ENCODE peak calls at places on chromosomes 5 and 9, in eight cellular contexts. Y is neuronal stem cell, I is MM.1S, K is tibial artery, L is esophagus squamous epithelium, G is IMR-90, Q is prostate gland, X is spleen. V is an unnamed sample.
A peak's percentile ranks its signal among the peaks of the same experiment; 100 is the strongest.

GRCh38 chr5:57805170-57805569 is 322.6 kb upstream of the ACTBL2 start:
- DNase-seq in Q (no peak), L (no peak), I (no peak), X (no peak), K (no peak), Y (no peak), G (no peak), V (no peak)

GRCh38 chr9:9783211-9783610 is 829.6 kb downstream of the PTPRD start:
- DNase-seq in Q (no peak), I (no peak), L (no peak), X (no peak), G (no peak), K (no peak), Y (no peak), V (no peak)

GRCh38 chr9:33289501-33289900 is 815 bp upstream of the NFX1 start:
- DNase-seq in X (peak; percentile 84), I (no peak), Q (no peak), L (no peak), K (peak; percentile 69), Y (no peak), G (no peak), V (peak; percentile 66)

GRCh38 chr5:158995694-158996173 is 104.0 kb downstream of the EBF1 start:
- DNase-seq in I (no peak), G (no peak), X (no peak), L (no peak), Q (no peak), K (no peak), Y (no peak), V (no peak)

GRCh38 chr5:95822038-95822407 is 503 bp downstream of the GLRX start:
- DNase-seq in Q (peak; percentile 52), G (peak; percentile 25), K (peak; percentile 78), I (peak; percentile 61), Y (peak; percentile 32), L (peak; percentile 7), X (peak; percentile 90), V (peak; percentile 82)

GRCh38 chr5:75337366-75338021 is 474 bp downstream of the HMGCR start:
- DNase-seq in I (no peak), Y (no peak), Q (peak; percentile 19), X (no peak), L (no peak), K (peak; percentile 68), G (no peak), V (peak; percentile 80)

GRCh38 chr5:40584054-40584453 is 95.7 kb upstream of the PTGER4 start:
- DNase-seq in X (no peak), K (no peak), Y (no peak), L (no peak), I (no peak), G (no peak), Q (no peak), V (no peak)

GRCh38 chr5:53430618-53431252 is 49.7 kb upstream of the FST start:
- DNase-seq in Q (no peak), I (no peak), K (no peak), X (no peak), L (no peak), G (peak; percentile 87), Y (no peak), V (no peak)

GRCh38 chr9:135297716-135298075 is 181.9 kb upstream of the PPP1R26 start:
- DNase-seq in L (no peak), G (no peak), Q (no peak), Y (no peak), I (no peak), X (peak; percentile 43), K (no peak), V (no peak)

GRCh38 chr5:32147959-32148358 is 26.2 kb downstream of the GOLPH3 start:
- DNase-seq in Y (no peak), Q (no peak), X (no peak), K (no peak), L (no peak), G (no peak), I (no peak), V (no peak)

GRCh38 chr5:68519135-68519534 is 303.6 kb downstream of the PIK3R1 start:
- DNase-seq in X (no peak), I (no peak), K (no peak), Y (no peak), G (no peak), Q (no peak), L (no peak), V (no peak)

GRCh38 chr9:130639119-130639485 is 25.3 kb upstream of the PRDM12 start:
- DNase-seq in Y (no peak), Q (no peak), L (no peak), I (no peak), G (no peak), X (peak; percentile 24), K (no peak), V (peak; percentile 49)

GRCh38 chr5:155943516-155944407 is 383.2 kb upstream of the SGCD start:
- DNase-seq in G (peak; percentile 70), Q (peak; percentile 17), Y (peak; percentile 39), I (peak; percentile 58), K (no peak), X (no peak), L (no peak), V (peak; percentile 61)

GRCh38 chr5:168131519-168131918 is 159.9 kb upstream of the WWC1 start:
- DNase-seq in I (no peak), Y (no peak), G (no peak), Q (no peak), X (no peak), L (no peak), K (no peak), V (no peak)

GRCh38 chr5:102691434-102691833 is 63.7 kb upstream of the PAM start:
- DNase-seq in K (no peak), L (no peak), Q (no peak), I (no peak), Y (no peak), X (no peak), G (no peak), V (no peak)

GRCh38 chr9:89278997-89279739 is 31.8 kb upstream of the CKS2 start:
- DNase-seq in Q (no peak), I (peak; percentile 50), G (peak; percentile 71), K (no peak), X (no peak), L (no peak), Y (peak; percentile 56), V (no peak)

DNA sequence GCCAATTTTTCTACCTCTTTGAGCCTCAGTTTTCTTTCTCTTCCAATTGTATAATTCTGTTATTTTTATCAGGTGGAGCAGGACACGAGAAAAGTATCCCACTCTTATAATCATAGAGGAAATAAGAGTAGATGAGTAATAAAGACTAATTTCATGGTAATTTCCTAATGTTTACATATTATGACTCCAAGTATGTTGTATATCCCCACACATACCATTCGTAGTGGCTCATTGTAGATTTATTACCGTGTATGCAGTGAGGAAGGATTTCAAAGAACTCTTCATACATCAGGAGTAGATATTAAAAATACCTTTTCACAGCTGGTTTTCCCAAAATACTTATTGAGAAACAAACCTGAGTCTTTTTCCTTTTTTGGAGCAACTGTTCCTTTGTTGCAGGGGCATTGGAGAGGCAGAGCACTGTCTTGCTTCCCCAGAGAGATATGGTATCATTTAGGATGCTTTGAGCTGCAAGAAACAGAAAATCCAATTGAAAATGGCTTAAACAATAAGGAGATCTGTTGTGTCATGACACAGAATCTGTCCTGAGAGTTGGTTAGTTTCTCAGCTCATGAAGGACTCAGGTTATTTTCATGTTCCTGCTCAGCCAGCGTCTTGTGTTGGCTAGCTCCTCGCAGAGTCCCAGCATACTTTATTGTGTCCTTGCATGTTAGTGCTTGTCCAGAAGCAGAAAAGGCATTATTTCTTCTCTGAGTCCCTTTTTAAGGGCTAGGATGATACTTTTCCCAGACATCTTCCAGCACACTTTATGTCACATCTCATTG is 291.2 kb downstream of the ARHGAP26 start:
- DNase-seq in G (peak; percentile 96), X (no peak), Y (no peak), K (no peak), Q (peak; percentile 48), I (no peak), L (no peak), V (no peak)
- H3K4me1 ChIP-seq in G (peaks cover 46% of the 10 kb centered on the region), X (peaks cover 12% of the 10 kb centered on the region), Y (no peaks in the 10 kb centered on the region), K (peaks cover 34% of the 10 kb centered on the region), Q (no peaks in the 10 kb centered on the region), I (peaks cover 40% of the 10 kb centered on the region), L (peaks cover 63% of the 10 kb centered on the region), V (peaks cover 59% of the 10 kb centered on the region)

DNA sequence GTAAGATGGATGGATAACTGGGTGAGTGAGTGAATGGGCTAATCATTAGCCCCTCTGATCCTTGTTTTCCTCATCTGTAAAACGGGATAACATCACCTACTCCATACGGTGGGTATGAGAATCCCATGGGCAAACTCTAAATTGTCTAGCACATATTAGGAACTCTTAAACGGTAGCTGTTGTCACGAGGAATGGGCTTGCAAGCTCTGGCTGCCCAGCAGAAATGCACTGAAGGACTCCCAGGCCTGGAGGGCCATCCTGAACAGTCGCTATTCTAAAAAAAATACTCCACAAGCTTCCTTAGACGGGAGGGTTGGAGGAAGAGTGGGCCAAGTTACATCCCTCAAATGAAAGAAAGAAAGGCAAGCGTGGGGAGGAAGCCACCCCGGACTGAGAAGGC is 711 bp upstream of the POU4F3 start:
- DNase-seq in K (no peak), L (no peak), Q (no peak), G (no peak), X (no peak), Y (no peak), I (no peak), V (no peak)
- H3K4me3 ChIP-seq in K (no peak overlapping the region), L (no peak overlapping the region), Q (no peak overlapping the region), G (no peak overlapping the region), X (no peak overlapping the region), Y (no peak overlapping the region), I (no peak overlapping the region), V (no peak overlapping the region)

DNA sequence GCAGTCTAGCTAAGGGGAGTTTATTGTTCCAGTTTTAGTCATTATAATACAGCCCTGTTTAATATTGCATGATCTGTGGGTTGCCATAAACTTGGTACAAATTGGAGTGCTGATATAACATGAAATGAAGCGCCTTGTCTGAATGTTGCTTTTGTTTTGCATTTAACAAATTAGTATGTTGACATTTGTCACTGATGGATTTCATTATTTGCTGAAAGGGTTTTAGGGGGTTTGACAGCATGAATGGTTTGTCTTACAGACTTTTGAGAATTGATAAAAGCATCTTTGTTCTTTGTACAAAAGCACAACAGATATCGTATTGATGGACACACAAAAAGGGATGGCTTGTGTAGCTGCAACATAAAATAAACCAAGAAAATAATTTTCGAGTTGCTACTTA is 178.3 kb downstream of the AOPEP start:
- DNase-seq in X (no peak), K (no peak), I (no peak), Y (no peak), L (no peak), Q (no peak), G (no peak), V (no peak)
- H3K9me3 ChIP-seq in X (no peaks in the 10 kb centered on the region), K (no peaks in the 10 kb centered on the region), I (no peaks in the 10 kb centered on the region), Y (no peaks in the 10 kb centered on the region), L (no peaks in the 10 kb centered on the region), Q (no peaks in the 10 kb centered on the region), G (no peaks in the 10 kb centered on the region), V (no peaks in the 10 kb centered on the region)

GRCh38 chr5:143338658-143339366 is 64.7 kb downstream of the NR3C1 start:
- DNase-seq in K (no peak), I (no peak), X (no peak), L (no peak), Q (no peak), Y (no peak), G (peak; percentile 82), V (no peak)

GRCh38 chr5:143342607-143343006 is 60.9 kb downstream of the NR3C1 start:
- DNase-seq in K (no peak), L (no peak), G (no peak), X (no peak), Q (no peak), I (no peak), Y (no peak), V (no peak)

GRCh38 chr5:143341807-143342570 is 61.5 kb downstream of the NR3C1 start:
- DNase-seq in G (peak; percentile 84), X (no peak), I (no peak), Q (no peak), L (no peak), K (no peak), Y (no peak), V (no peak)

GRCh38 chr5:143343042-143343441 is 60.4 kb downstream of the NR3C1 start:
- DNase-seq in Y (no peak), Q (no peak), K (no peak), G (no peak), L (no peak), I (no peak), X (no peak), V (no peak)

GRCh38 chr5:143340891-143341685 is 62.4 kb downstream of the NR3C1 start:
- DNase-seq in L (no peak), X (no peak), G (peak; percentile 28), Q (no peak), I (peak; percentile 20), Y (no peak), K (no peak), V (no peak)
- H3K4me1 ChIP-seq in L (peaks cover 39% of the 10 kb centered on the region), X (no peaks in the 10 kb centered on the region), G (peaks cover 6% of the 10 kb centered on the region), Q (no peaks in the 10 kb centered on the region), I (peaks cover 31% of the 10 kb centered on the region), Y (no peaks in the 10 kb centered on the region), K (peaks cover 41% of the 10 kb centered on the region), V (peaks cover 24% of the 10 kb centered on the region)